ENCODE peak calls at places on chromosomes 2 and 18, in eight cellular contexts. D is kidney tubule cell, P is 8988T, T is HCT116, S is AG10803, Z is A172, W is Kasumi-1, O is lower lobe of right lung. K is an unnamed sample.

GRCh38 chr18:79381811-79382311 is 13.9 kb upstream of the NFATC1 start:
- DNase-seq in P (no peak), W (no peak), D (no peak), O (no peak), S (no peak), Z (no peak), T (no peak), K (no peak)

GRCh38 chr2:205383601-205384000 is 298.7 kb upstream of the NRP2 start:
- DNase-seq in W (no peak), S (no peak), P (no peak), D (no peak), T (no peak), O (no peak), Z (no peak), K (no peak)

GRCh38 chr2:148876589-148877402 is 1.8 kb downstream of the KIF5C start:
- DNase-seq in W (no peak), S (no peak), T (no peak), P (no peak), D (peak; percentile 72), O (peak; percentile 46), Z (no peak), K (no peak)

GRCh38 chr2:177193240-177193639 is 19.4 kb upstream of the HNRNPA3 start:
- DNase-seq in P (no peak), Z (no peak), S (no peak), W (no peak), O (no peak), T (no peak), D (no peak), K (no peak)

GRCh38 chr18:21194871-21195771 is 46.9 kb upstream of the GREB1L start:
- DNase-seq in D (peak; percentile 65), P (no peak), O (no peak), T (peak; percentile 79), Z (peak; percentile 56), W (peak; percentile 86), S (peak; percentile 58), K (peak; percentile 38)

GRCh38 chr2:64888591-64889309 is 100.4 kb upstream of the SLC1A4 start:
- DNase-seq in D (peak; percentile 71), T (peak; percentile 68), Z (peak; percentile 57), S (peak; percentile 62), W (no peak), P (no peak), O (no peak), K (peak; percentile 55)

GRCh38 chr18:24964213-24964612 is 387.8 kb downstream of the ZNF521 start:
- DNase-seq in O (no peak), Z (no peak), W (no peak), P (no peak), T (no peak), D (no peak), S (no peak), K (no peak)

GRCh38 chr2:37740330-37740729 is 68.9 kb upstream of the CDC42EP3 start:
- DNase-seq in P (no peak), D (no peak), Z (no peak), O (no peak), S (peak; percentile 30), T (no peak), W (no peak), K (no peak)

GRCh38 chr2:85776672-85777071 is 22.9 kb downstream of the ATOH8 start:
- DNase-seq in D (no peak), W (no peak), Z (no peak), S (no peak), P (no peak), T (no peak), O (no peak), K (no peak)

GRCh38 chr2:188132385-188132784 is 159.3 kb upstream of the GULP1 start:
- DNase-seq in P (no peak), D (no peak), T (no peak), S (no peak), O (no peak), Z (no peak), W (no peak), K (no peak)

GRCh38 chr2:238344035-238344434 is 23.7 kb downstream of the TRAF3IP1 start:
- DNase-seq in O (no peak), D (no peak), T (no peak), P (no peak), S (no peak), W (no peak), Z (no peak), K (no peak)

GRCh38 chr2:234987754-234988153 is 35.9 kb downstream of the SH3BP4 start:
- DNase-seq in O (no peak), W (no peak), Z (no peak), D (no peak), P (no peak), T (no peak), S (no peak), K (no peak)